ENCODE peak calls at places on chromosomes 4 and X, in six cellular contexts. One of them, this sample, is unnamed.

GRCh38 chr4:152417648-152418047 is 118.2 kb downstream of the FBXW7 start:
- DNase-seq in K562: no peak
- DNase-seq in GM12891: no peak
- DNase-seq in HepG2: no peak
- DNase-seq in H1: no peak
- DNase-seq in GM12878: no peak
- DNase-seq in this sample: no peak

GRCh38 chr4:7630559-7631287 is 196.0 kb upstream of the PSAPL1 start:
- DNase-seq in K562: no peak
- DNase-seq in GM12891: no peak
- DNase-seq in HepG2: peak; percentile 79
- DNase-seq in H1: no peak
- DNase-seq in GM12878: no peak
- DNase-seq in this sample: no peak

GRCh38 chrX:154986826-154987575 is 35.5 kb downstream of the F8 start:
- DNase-seq in K562: no peak
- DNase-seq in GM12891: no peak
- DNase-seq in HepG2: no peak
- DNase-seq in H1: no peak
- DNase-seq in GM12878: no peak
- DNase-seq in this sample: no peak

GRCh38 chr4:11505225-11505971 is 76.7 kb upstream of the HS3ST1 start:
- DNase-seq in K562: no peak
- DNase-seq in GM12891: no peak
- DNase-seq in HepG2: no peak
- DNase-seq in H1: no peak
- DNase-seq in GM12878: no peak
- DNase-seq in this sample: no peak

GRCh38 chr4:37780444-37781133 is 45.9 kb upstream of the PGM2 start:
- DNase-seq in K562: no peak
- DNase-seq in GM12891: no peak
- DNase-seq in HepG2: peak; percentile 36
- DNase-seq in H1: no peak
- DNase-seq in GM12878: no peak
- DNase-seq in this sample: no peak

GRCh38 chr4:145828802-145829485 is 109.7 kb downstream of the ZNF827 start:
- DNase-seq in K562: no peak
- DNase-seq in GM12891: peak; percentile 38
- DNase-seq in HepG2: no peak
- DNase-seq in H1: no peak
- DNase-seq in GM12878: no peak
- DNase-seq in this sample: no peak

GRCh38 chr4:100069207-100069606 is 119.1 kb upstream of the H2AZ1 start:
- DNase-seq in K562: no peak
- DNase-seq in GM12891: no peak
- DNase-seq in HepG2: no peak
- DNase-seq in H1: no peak
- DNase-seq in GM12878: no peak
- DNase-seq in this sample: no peak

GRCh38 chrX:37846934-37847732 is at the start of gene DYNLT3:
- DNase-seq in K562: peak; percentile 74
- DNase-seq in GM12891: peak; percentile 60
- DNase-seq in HepG2: peak; percentile 56
- DNase-seq in H1: peak; percentile 44
- DNase-seq in GM12878: peak; percentile 39
- DNase-seq in this sample: peak; percentile 43

GRCh38 chrX:103704863-103705262 is 5.8 kb upstream of the TMEM31 start:
- DNase-seq in K562: no peak
- DNase-seq in GM12891: no peak
- DNase-seq in HepG2: no peak
- DNase-seq in H1: no peak
- DNase-seq in GM12878: no peak
- DNase-seq in this sample: no peak

GRCh38 chr4:74206088-74206826 is 48.3 kb downstream of the MTHFD2L start:
- DNase-seq in K562: peak; percentile 67
- DNase-seq in GM12891: no peak
- DNase-seq in HepG2: no peak
- DNase-seq in H1: no peak
- DNase-seq in GM12878: peak; percentile 46
- DNase-seq in this sample: no peak

GRCh38 chrX:151225843-151226242 is 49.5 kb downstream of the GPR50 start:
- DNase-seq in K562: no peak
- DNase-seq in GM12891: no peak
- DNase-seq in HepG2: no peak
- DNase-seq in H1: no peak
- DNase-seq in GM12878: no peak
- DNase-seq in this sample: no peak

GRCh38 chr4:25021206-25021605 is 9.5 kb downstream of the LGI2 start:
- DNase-seq in K562: no peak
- DNase-seq in GM12891: no peak
- DNase-seq in HepG2: peak; percentile 14
- DNase-seq in H1: no peak
- DNase-seq in GM12878: no peak
- DNase-seq in this sample: no peak

GRCh38 chr4:93719552-93719951 is 109.0 kb upstream of the ATOH1 start:
- DNase-seq in K562: no peak
- DNase-seq in GM12891: no peak
- DNase-seq in HepG2: no peak
- DNase-seq in H1: no peak
- DNase-seq in GM12878: no peak
- DNase-seq in this sample: no peak

GRCh38 chrX:10012776-10013175 is 45.6 kb downstream of the CLDN34 start:
- DNase-seq in K562: no peak
- DNase-seq in GM12891: no peak
- DNase-seq in HepG2: no peak
- DNase-seq in H1: no peak
- DNase-seq in GM12878: no peak
- DNase-seq in this sample: no peak

GRCh38 chrX:109600114-109600710 is 24.8 kb downstream of the KCNE5 start:
- DNase-seq in K562: no peak
- DNase-seq in GM12891: no peak
- DNase-seq in HepG2: no peak
- DNase-seq in H1: no peak
- DNase-seq in GM12878: no peak
- DNase-seq in this sample: no peak

GRCh38 chr4:175405961-175406360 is 406.1 kb downstream of the GPM6A start:
- DNase-seq in K562: no peak
- DNase-seq in GM12891: no peak
- DNase-seq in HepG2: no peak
- DNase-seq in H1: no peak
- DNase-seq in GM12878: no peak
- DNase-seq in this sample: no peak

GRCh38 chr4:185839204-185839712 is 27.3 kb upstream of the SORBS2 start:
- DNase-seq in K562: no peak
- DNase-seq in GM12891: no peak
- DNase-seq in HepG2: no peak
- DNase-seq in H1: peak; percentile 96
- DNase-seq in GM12878: no peak
- DNase-seq in this sample: no peak

GRCh38 chrX:65668362-65669310 is 1.2 kb downstream of the MSN start:
- DNase-seq in K562: peak; percentile 75
- DNase-seq in GM12891: no peak
- DNase-seq in HepG2: no peak
- DNase-seq in H1: no peak
- DNase-seq in GM12878: peak; percentile 31
- DNase-seq in this sample: no peak

GRCh38 chr4:98260047-98260578 is 1.1 kb upstream of the RAP1GDS1 start:
- DNase-seq in K562: peak; percentile 34
- DNase-seq in GM12891: peak; percentile 19
- DNase-seq in HepG2: peak; percentile 52
- DNase-seq in H1: no peak
- DNase-seq in GM12878: no peak
- DNase-seq in this sample: peak; percentile 15

GRCh38 chrX:150517303-150517896 is 51.0 kb upstream of the MTM1 start:
- DNase-seq in K562: no peak
- DNase-seq in GM12891: no peak
- DNase-seq in HepG2: no peak
- DNase-seq in H1: no peak
- DNase-seq in GM12878: no peak
- DNase-seq in this sample: no peak

GRCh38 chr4:14022428-14022827 is 394.9 kb upstream of the BOD1L1 start:
- DNase-seq in K562: no peak
- DNase-seq in GM12891: no peak
- DNase-seq in HepG2: no peak
- DNase-seq in H1: no peak
- DNase-seq in GM12878: no peak
- DNase-seq in this sample: no peak

GRCh38 chr4:94407846-94408245 is 43.9 kb upstream of the PDLIM5 start:
- DNase-seq in K562: no peak
- DNase-seq in GM12891: no peak
- DNase-seq in HepG2: no peak
- DNase-seq in H1: no peak
- DNase-seq in GM12878: no peak
- DNase-seq in this sample: no peak

GRCh38 chrX:136126892-136127406 is 20.4 kb upstream of the FHL1 start:
- DNase-seq in K562: no peak
- DNase-seq in GM12891: no peak
- DNase-seq in HepG2: no peak
- DNase-seq in H1: no peak
- DNase-seq in GM12878: no peak
- DNase-seq in this sample: no peak
- TF ChIP-seq POLR2A in K562: no peak
- TF ChIP-seq POLR2A in GM12891: no peak
- TF ChIP-seq POLR2A in HepG2: no peak
- TF ChIP-seq POLR2A in H1: no peak
- TF ChIP-seq POLR2A in GM12878: no peak
- TF ChIP-seq POLR2A in this sample: no peak

GRCh38 chr4:141636077-141636770 is at the start of gene IL15:
- DNase-seq in K562: peak; percentile 12
- DNase-seq in GM12891: peak; percentile 63
- DNase-seq in HepG2: peak; percentile 16
- DNase-seq in H1: peak; percentile 50
- DNase-seq in GM12878: no peak
- DNase-seq in this sample: peak; percentile 74

GRCh38 chr4:141637565-141637964 is 1.2 kb downstream of the IL15 start:
- DNase-seq in K562: no peak
- DNase-seq in GM12891: no peak
- DNase-seq in HepG2: no peak
- DNase-seq in H1: no peak
- DNase-seq in GM12878: no peak
- DNase-seq in this sample: no peak

GRCh38 chr4:141640692-141641091 is 4.3 kb downstream of the IL15 start:
- DNase-seq in K562: no peak
- DNase-seq in GM12891: no peak
- DNase-seq in HepG2: no peak
- DNase-seq in H1: no peak
- DNase-seq in GM12878: no peak
- DNase-seq in this sample: no peak

GRCh38 chr4:141635726-141636076 is 682 bp upstream of the IL15 start:
- DNase-seq in K562: no peak
- DNase-seq in GM12891: peak; percentile 21
- DNase-seq in HepG2: no peak
- DNase-seq in H1: no peak
- DNase-seq in GM12878: peak; percentile 73
- DNase-seq in this sample: no peak

DNA sequence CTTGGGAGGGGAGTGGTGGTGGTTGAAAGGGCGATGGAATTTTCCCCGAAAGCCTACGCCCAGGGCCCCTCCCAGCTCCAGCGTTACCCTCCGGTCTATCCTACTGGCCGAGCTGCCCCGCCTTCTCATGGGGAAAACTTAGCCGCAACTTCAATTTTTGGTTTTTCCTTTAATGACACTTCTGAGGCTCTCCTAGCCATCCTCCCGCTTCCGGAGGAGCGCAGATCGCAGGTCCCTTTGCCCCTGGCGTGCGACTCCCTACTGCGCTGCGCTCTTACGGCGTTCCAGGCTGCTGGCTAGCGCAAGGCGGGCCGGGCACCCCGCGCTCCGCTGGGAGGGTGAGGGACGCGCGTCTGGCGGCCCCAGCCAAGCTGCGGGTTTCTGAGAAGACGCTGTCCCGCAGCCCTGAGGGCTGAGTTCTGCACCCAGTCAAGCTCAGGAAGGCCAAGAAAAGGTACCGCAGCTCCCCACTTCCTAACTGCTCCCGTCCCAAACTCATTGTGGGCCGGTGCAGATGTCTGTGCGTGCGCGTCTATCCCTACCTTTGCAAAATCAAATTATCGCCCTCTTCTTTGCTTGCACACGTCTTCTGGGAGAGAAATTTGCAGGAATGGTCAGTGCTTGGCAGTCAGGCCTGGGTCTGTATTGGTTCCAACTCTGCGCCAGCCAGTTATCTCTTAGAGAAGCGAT is 533 bp downstream of the IL15 start:
- DNase-seq in K562: peak; percentile 5
- DNase-seq in GM12891: peak; percentile 32
- DNase-seq in HepG2: no peak
- DNase-seq in H1: peak; percentile 3
- DNase-seq in GM12878: no peak
- DNase-seq in this sample: peak; percentile 33
- TF ChIP-seq TAF1 in K562: no peak
- TF ChIP-seq TAF1 in GM12891: no peak
- TF ChIP-seq TAF1 in HepG2: no peak
- TF ChIP-seq TAF1 in H1: no peak
- TF ChIP-seq TAF1 in GM12878: no peak
- TF ChIP-seq TAF1 in this sample: peak; percentile 44

GRCh38 chr4:112418092-112418491 is 97.9 kb downstream of the NEUROG2 start:
- DNase-seq in K562: peak; percentile 12
- DNase-seq in GM12891: no peak
- DNase-seq in HepG2: no peak
- DNase-seq in H1: peak; percentile 19
- DNase-seq in GM12878: no peak
- DNase-seq in this sample: no peak

GRCh38 chr4:112421911-112422310 is 94.1 kb downstream of the NEUROG2 start:
- DNase-seq in K562: no peak
- DNase-seq in GM12891: no peak
- DNase-seq in HepG2: no peak
- DNase-seq in H1: no peak
- DNase-seq in GM12878: no peak
- DNase-seq in this sample: no peak

GRCh38 chr4:112411781-112412281 is 104.1 kb downstream of the NEUROG2 start:
- DNase-seq in K562: no peak
- DNase-seq in GM12891: no peak
- DNase-seq in HepG2: no peak
- DNase-seq in H1: peak; percentile 13
- DNase-seq in GM12878: no peak
- DNase-seq in this sample: no peak

GRCh38 chr4:112410804-112411203 is 105.2 kb downstream of the NEUROG2 start:
- DNase-seq in K562: no peak
- DNase-seq in GM12891: no peak
- DNase-seq in HepG2: no peak
- DNase-seq in H1: no peak
- DNase-seq in GM12878: no peak
- DNase-seq in this sample: no peak

DNA sequence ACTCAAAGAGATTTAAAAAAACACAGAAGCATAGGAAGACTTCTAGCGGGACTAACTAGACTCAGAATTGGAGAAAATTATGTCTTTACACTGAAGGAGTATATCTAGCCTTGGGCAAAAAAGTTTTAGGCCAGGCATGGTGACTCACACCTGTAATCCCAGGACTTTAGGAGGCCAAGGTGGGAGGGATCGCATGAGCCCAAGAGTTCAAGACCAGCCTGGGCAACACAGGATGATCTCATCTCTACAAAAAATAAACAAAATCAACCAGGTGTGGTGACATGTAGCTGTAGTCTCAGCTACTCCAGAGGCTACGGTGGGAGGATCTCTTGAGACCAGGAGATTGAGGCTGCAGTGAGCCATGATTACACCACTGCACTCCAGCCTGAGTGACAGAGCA is 99.5 kb downstream of the NEUROG2 start:
- DNase-seq in K562: no peak
- DNase-seq in GM12891: no peak
- DNase-seq in HepG2: no peak
- DNase-seq in H1: no peak
- DNase-seq in GM12878: no peak
- DNase-seq in this sample: no peak
- TF ChIP-seq POLR2AphosphoS5 in K562: no peak
- TF ChIP-seq POLR2AphosphoS5 in GM12891: no peak
- TF ChIP-seq POLR2AphosphoS5 in HepG2: no peak
- TF ChIP-seq POLR2AphosphoS5 in H1: no peak
- TF ChIP-seq POLR2AphosphoS5 in GM12878: no peak
- TF ChIP-seq POLR2AphosphoS5 in this sample: no peak

GRCh38 chr4:82428969-82429727 is 1.1 kb downstream of the HNRNPDL start:
- DNase-seq in K562: peak; percentile 96
- DNase-seq in GM12891: peak; percentile 86
- DNase-seq in HepG2: peak; percentile 76
- DNase-seq in H1: peak; percentile 76
- DNase-seq in GM12878: peak; percentile 52
- DNase-seq in this sample: peak; percentile 85
- TF ChIP-seq POLR2A in K562: peak; percentile 98
- TF ChIP-seq POLR2A in GM12891: peak; percentile 88
- TF ChIP-seq POLR2A in HepG2: peak; percentile 93
- TF ChIP-seq POLR2A in H1: peak; percentile 81
- TF ChIP-seq POLR2A in GM12878: peak; percentile 94
- TF ChIP-seq POLR2A in this sample: peak; percentile 93